ENCODE peak calls at places on chromosomes 13 and 19, in eight cellular contexts. M, S, Q, U, R, A, I and O are unnamed samples.

GRCh38 chr19:8655340-8655709 is 24.9 kb downstream of the NFILZ start:
- DNase-seq in M (no peak), S (no peak), Q (peak), U (no peak), R (no peak), A (no peak), I (peak), O (no peak)

GRCh38 chr19:54209748-54210494 is 9.3 kb downstream of the RPS9 start:
- DNase-seq in M (no peak), S (peak), Q (peak), U (peak), R (no peak), A (peak), I (no peak), O (peak)

GRCh38 chr13:111658150-111659100 is 338.0 kb downstream of the TEX29 start:
- DNase-seq in M (peak), S (peak), Q (peak), U (no peak), R (no peak), A (no peak), I (no peak), O (peak)

GRCh38 chr19:4870025-4870700 is 2.7 kb upstream of the PLIN3 start:
- DNase-seq in M (peak), S (no peak), Q (peak), U (no peak), R (no peak), A (peak), I (peak), O (no peak)

GRCh38 chr19:45352471-45352870 is 11.9 kb downstream of the KLC3 start:
- DNase-seq in M (no peak), S (no peak), Q (no peak), U (no peak), R (no peak), A (no peak), I (no peak), O (no peak)

GRCh38 chr19:33375156-33375744 is 1.7 kb downstream of the CEBPG start:
- DNase-seq in M (no peak), S (no peak), Q (no peak), U (no peak), R (no peak), A (no peak), I (no peak), O (no peak)

GRCh38 chr19:39833464-39834286 is at the start of gene DYRK1B:
- DNase-seq in M (peak), S (peak), Q (peak), U (peak), R (peak), A (peak), I (peak), O (peak)

GRCh38 chr13:96636310-96636709 is 358.0 kb downstream of the OXGR1 start:
- DNase-seq in M (no peak), S (peak), Q (no peak), U (no peak), R (no peak), A (no peak), I (no peak), O (no peak)

GRCh38 chr19:14114854-14115253 is 2.7 kb downstream of the PRKACA start:
- DNase-seq in M (peak), S (no peak), Q (peak), U (peak), R (no peak), A (peak), I (peak), O (no peak)

GRCh38 chr13:79591493-79591892 is 110.5 kb downstream of the NDFIP2 start:
- DNase-seq in M (no peak), S (no peak), Q (no peak), U (no peak), R (no peak), A (no peak), I (no peak), O (no peak)

GRCh38 chr13:33376212-33376611 is 90.7 kb upstream of the STARD13 start:
- DNase-seq in M (no peak), S (no peak), Q (no peak), U (no peak), R (no peak), A (no peak), I (no peak), O (no peak)

GRCh38 chr13:113157929-113158747 is at the start of gene PROZ:
- DNase-seq in M (peak), S (no peak), Q (no peak), U (no peak), R (no peak), A (no peak), I (no peak), O (no peak)